ENCODE peak calls at places on chromosomes 7 and 10, in five cellular contexts. G is activated gamma-delta T cell; D is activated CD4-positive, alpha-beta T cell treated with anti-CD3 and anti-CD28 coated beads, Interleukin-2, amount 50 U/mL, for 1 hour; S is gastrocnemius medialis; N is upper lobe of right lung. V is an unnamed sample.

GRCh38 chr10:53536322-53536721 is 763.7 kb upstream of the MBL2 start:
- DNase-seq in G (no peak), D (no peak), S (no peak), N (no peak), V (no peak)

GRCh38 chr7:84450802-84451201 is 256.2 kb upstream of the SEMA3A start:
- DNase-seq in G (no peak), D (no peak), S (no peak), N (no peak), V (no peak)

GRCh38 chr10:106588019-106588418 is 576.5 kb downstream of the SORCS1 start:
- DNase-seq in G (no peak), D (no peak), S (no peak), N (no peak), V (no peak)

GRCh38 chr10:127014671-127015070 is 109.4 kb downstream of the DOCK1 start:
- DNase-seq in G (no peak), D (no peak), S (no peak), N (no peak), V (no peak)

GRCh38 chr7:18494821-18495408 is 634 bp upstream of the HDAC9 start:
- DNase-seq in G (no peak), D (no peak), S (no peak), N (no peak), V (no peak)

GRCh38 chr7:125383324-125383723 is 453.7 kb upstream of the POT1 start:
- DNase-seq in G (no peak), D (no peak), S (no peak), N (no peak), V (no peak)

GRCh38 chr7:24911213-24911603 is 68.8 kb downstream of the OSBPL3 start:
- DNase-seq in G (no peak), D (no peak), S (no peak), N (no peak), V (no peak)

GRCh38 chr7:129635300-129636029 is 23.9 kb downstream of the NRF1 start:
- DNase-seq in G (no peak), D (peak), S (peak), N (no peak), V (peak)

GRCh38 chr10:8042032-8042863 is 12.2 kb upstream of the GATA3 start:
- DNase-seq in G (no peak), D (no peak), S (no peak), N (no peak), V (no peak)

GRCh38 chr7:55570218-55570873 is 2.0 kb downstream of the VOPP1 start:
- DNase-seq in G (no peak), D (no peak), S (no peak), N (no peak), V (no peak)

GRCh38 chr10:85604136-85604725 is 762.4 kb downstream of the GRID1 start:
- DNase-seq in G (no peak), D (no peak), S (no peak), N (no peak), V (no peak)

GRCh38 chr7:99848420-99849216 is 20.8 kb downstream of the CYP3A43 start:
- DNase-seq in G (no peak), D (no peak), S (no peak), N (no peak), V (no peak)

GRCh38 chr10:77784856-77785255 is 141.7 kb downstream of the DLG5 start:
- DNase-seq in G (no peak), D (no peak), S (no peak), N (peak), V (no peak)

GRCh38 chr7:11810043-11810625 is 21.9 kb downstream of the THSD7A start:
- DNase-seq in G (no peak), D (no peak), S (no peak), N (no peak), V (no peak)

GRCh38 chr10:75662715-75663114 is 231.3 kb downstream of the LRMDA start:
- DNase-seq in G (no peak), D (no peak), S (peak), N (no peak), V (no peak)

GRCh38 chr10:76282122-76283030 is 851.0 kb downstream of the LRMDA start:
- DNase-seq in G (no peak), D (no peak), S (no peak), N (no peak), V (no peak)

GRCh38 chr10:58967551-58968418 is 208.7 kb upstream of the PHYHIPL start:
- DNase-seq in G (no peak), D (no peak), S (no peak), N (peak), V (no peak)

GRCh38 chr10:120971671-120972070 is 120.5 kb downstream of the WDR11 start:
- DNase-seq in G (no peak), D (no peak), S (no peak), N (no peak), V (no peak)

GRCh38 chr10:44263771-44264170 is 121.1 kb downstream of the CXCL12 start:
- DNase-seq in G (no peak), D (no peak), S (no peak), N (no peak), V (no peak)

GRCh38 chr7:24756545-24756988 is 697 bp downstream of the GSDME start:
- DNase-seq in G (no peak), D (peak), S (no peak), N (no peak), V (peak)

GRCh38 chr7:132742152-132742551 is 165.9 kb upstream of the PLXNA4 start:
- DNase-seq in G (no peak), D (no peak), S (no peak), N (peak), V (no peak)

GRCh38 chr10:132111871-132112341 is 46.2 kb downstream of the JAKMIP3 start:
- DNase-seq in G (no peak), D (no peak), S (no peak), N (peak), V (no peak)

GRCh38 chr10:75658915-75659314 is 227.5 kb downstream of the LRMDA start:
- DNase-seq in G (no peak), D (no peak), S (no peak), N (peak), V (no peak)

GRCh38 chr7:137462074-137462715 is 118.7 kb upstream of the PTN start:
- DNase-seq in G (no peak), D (no peak), S (no peak), N (no peak), V (no peak)

GRCh38 chr10:132884691-132885271 is 57.6 kb downstream of the CFAP46 start:
- DNase-seq in G (no peak), D (no peak), S (no peak), N (peak), V (no peak)

GRCh38 chr10:103111031-103111917 is 81.8 kb downstream of the NT5C2 start:
- DNase-seq in G (no peak), D (no peak), S (no peak), N (no peak), V (no peak)

GRCh38 chr7:77759294-77759889 is 38.8 kb downstream of the TMEM60 start:
- DNase-seq in G (no peak), D (peak), S (peak), N (no peak), V (no peak)

GRCh38 chr7:155857141-155857540 is 44.9 kb upstream of the SHH start:
- DNase-seq in G (no peak), D (no peak), S (no peak), N (no peak), V (no peak)

GRCh38 chr10:123132576-123133477 is 2.9 kb upstream of the HMX3 start:
- DNase-seq in G (no peak), D (peak), S (peak), N (peak), V (peak)

GRCh38 chr7:94280836-94281235 is 113.9 kb upstream of the COL1A2 start:
- DNase-seq in G (no peak), D (no peak), S (no peak), N (no peak), V (no peak)

GRCh38 chr10:124003070-124003419 is 90.4 kb downstream of the CHST15 start:
- DNase-seq in G (no peak), D (no peak), S (no peak), N (peak), V (no peak)

GRCh38 chr10:88913157-88913556 is 33.1 kb downstream of the STAMBPL1 start:
- DNase-seq in G (no peak), D (no peak), S (no peak), N (no peak), V (no peak)

V was measured in psoas muscle.